ENCODE peak calls at places on chromosomes 1 and 21, in four cellular contexts. D is breast epithelium, G is psoas muscle, M is transverse colon. F is an unnamed sample. For H3K9me3, the result is how much of the 10 kb centered on the place peaks cover.

GRCh38 chr21:28523367-28523766 is 469.3 kb downstream of the LTN1 start:
- DNase-seq in D (no peak), G (no peak), M (no peak), F (no peak)

GRCh38 chr1:107365874-107366273 is 225.0 kb downstream of the NTNG1 start:
- DNase-seq in D (no peak), G (no peak), M (no peak), F (no peak)

GRCh38 chr1:40842201-40842600 is 20.0 kb downstream of the CITED4 start:
- DNase-seq in D (no peak), G (no peak), M (no peak), F (no peak)

GRCh38 chr1:51306950-51307349 is 23.4 kb downstream of the TTC39A start:
- DNase-seq in D (no peak), G (no peak), M (no peak), F (no peak)

GRCh38 chr21:39373634-39374033 is 24.7 kb upstream of the HMGN1 start:
- DNase-seq in D (no peak), G (no peak), M (no peak), F (peak)

GRCh38 chr1:211574705-211575104 is 4.3 kb downstream of the SLC30A1 start:
- DNase-seq in D (no peak), G (no peak), M (no peak), F (no peak)

GRCh38 chr1:26697441-26697977 is 1.7 kb downstream of the ARID1A start:
- DNase-seq in D (no peak), G (no peak), M (no peak), F (no peak)

GRCh38 chr1:68378296-68379084 is 71.3 kb downstream of the RPE65 start:
- DNase-seq in D (no peak), G (no peak), M (no peak), F (no peak)

GRCh38 chr1:25952851-25953401 is 44.9 kb downstream of the PAFAH2 start:
- DNase-seq in D (no peak), G (no peak), M (no peak), F (no peak)

GRCh38 chr1:94617139-94617805 is 75.7 kb upstream of the F3 start:
- DNase-seq in D (no peak), G (no peak), M (no peak), F (no peak)

GRCh38 chr1:228400692-228401454 is 5.8 kb downstream of the TRIM11 start:
- DNase-seq in D (no peak), G (no peak), M (no peak), F (peak)

GRCh38 chr1:219876798-219877209 is 51.6 kb downstream of the SLC30A10 start:
- DNase-seq in D (no peak), G (no peak), M (no peak), F (no peak)

GRCh38 chr21:45293726-45294401 is 6.2 kb upstream of the POFUT2 start:
- DNase-seq in D (peak), G (no peak), M (no peak), F (peak)

GRCh38 chr1:183185941-183186490 is at the start of gene LAMC2:
- DNase-seq in D (peak), G (no peak), M (peak), F (peak)

GRCh38 chr21:42107177-42107880 is 36.2 kb downstream of the UMODL1 start:
- DNase-seq in D (no peak), G (no peak), M (no peak), F (no peak)

GRCh38 chr1:96340688-96341087 is 380.9 kb upstream of the PTBP2 start:
- DNase-seq in D (no peak), G (no peak), M (no peak), F (no peak)

GRCh38 chr21:14480601-14481000 is 65.5 kb downstream of the SAMSN1 start:
- DNase-seq in D (no peak), G (no peak), M (peak), F (no peak)

GRCh38 chr1:241990040-241990439 is 8.9 kb downstream of the MAP1LC3C start:
- DNase-seq in D (peak), G (peak), M (peak), F (peak)

GRCh38 chr1:234706199-234706598 is 96.2 kb upstream of the IRF2BP2 start:
- DNase-seq in D (no peak), G (no peak), M (no peak), F (no peak)

GRCh38 chr1:187491082-187491720 is 662.5 kb downstream of the PLA2G4A start:
- DNase-seq in D (no peak), G (no peak), M (no peak), F (no peak)

GRCh38 chr1:59866459-59866858 is 51.7 kb downstream of the HOOK1 start:
- DNase-seq in D (no peak), G (no peak), M (no peak), F (no peak)

GRCh38 chr21:33684923-33685560 is 42.7 kb downstream of the ITSN1 start:
- DNase-seq in D (no peak), G (no peak), M (no peak), F (no peak)

GRCh38 chr1:72649211-72649888 is 367.0 kb upstream of the NEGR1 start:
- DNase-seq in D (no peak), G (no peak), M (no peak), F (no peak)

GRCh38 chr1:37240897-37241296 is 206.6 kb upstream of the GRIK3 start:
- DNase-seq in D (no peak), G (no peak), M (no peak), F (no peak)

GRCh38 chr1:51644533-51645197 is 27.8 kb downstream of the OSBPL9 start:
- DNase-seq in D (no peak), G (peak), M (peak), F (no peak)

GRCh38 chr1:48187969-48188563 is 34.5 kb upstream of the SLC5A9 start:
- DNase-seq in D (no peak), G (no peak), M (no peak), F (no peak)
- H3K9me3 ChIP-seq in D (under half), G (under half), M (under half), F (under half)

DNA sequence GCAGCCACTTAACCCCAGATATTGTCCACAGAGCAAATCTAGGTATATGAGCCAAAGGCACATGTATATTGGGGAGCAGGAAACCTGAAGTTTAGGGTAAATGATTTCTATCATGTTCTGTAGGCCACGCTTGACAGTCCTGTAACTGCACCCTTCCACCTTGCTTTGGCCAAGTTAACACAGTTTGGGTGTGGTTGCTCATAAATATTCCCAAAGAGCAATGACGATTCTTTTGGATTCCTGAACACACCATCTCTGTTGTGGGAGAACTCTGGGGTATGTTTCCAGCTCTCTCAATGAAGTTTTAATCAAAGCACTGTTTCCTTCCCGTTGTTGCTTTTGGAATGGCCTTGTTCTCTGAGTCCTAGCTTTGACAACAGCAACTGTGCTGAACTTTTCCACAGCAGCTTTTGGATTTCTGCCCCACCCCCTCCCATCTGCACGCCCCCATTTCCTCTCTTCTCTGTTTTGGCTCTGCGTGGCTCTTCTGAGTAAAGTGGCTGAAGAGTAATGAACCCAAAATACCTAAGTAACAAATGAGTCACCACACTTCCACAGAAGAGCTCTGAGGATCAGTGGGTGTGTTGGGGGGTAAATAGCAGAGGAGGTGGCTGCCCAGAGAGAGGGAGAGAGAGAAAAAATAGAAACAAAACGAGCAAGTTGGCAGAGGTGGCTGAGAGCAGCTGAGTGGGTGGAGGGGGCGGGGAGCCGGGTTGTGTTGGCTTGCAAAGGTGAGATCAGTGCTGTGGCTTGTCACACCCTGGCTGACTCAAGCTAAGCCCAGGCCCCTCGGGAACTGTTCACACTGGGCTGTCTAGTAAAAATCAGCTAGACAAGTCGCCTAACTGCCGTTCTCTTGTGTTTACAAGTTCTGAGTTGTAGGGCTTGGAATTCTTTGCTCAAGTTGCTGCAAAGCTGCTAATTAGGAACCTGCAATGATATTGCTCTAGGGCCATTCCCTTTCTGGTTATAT is 26.9 kb upstream of the RAP1A start:
- DNase-seq in D (peak), G (peak), M (peak), F (peak)
- H3K4me3 ChIP-seq in D (peak), G (peak), M (no peak), F (no peak)

DNA sequence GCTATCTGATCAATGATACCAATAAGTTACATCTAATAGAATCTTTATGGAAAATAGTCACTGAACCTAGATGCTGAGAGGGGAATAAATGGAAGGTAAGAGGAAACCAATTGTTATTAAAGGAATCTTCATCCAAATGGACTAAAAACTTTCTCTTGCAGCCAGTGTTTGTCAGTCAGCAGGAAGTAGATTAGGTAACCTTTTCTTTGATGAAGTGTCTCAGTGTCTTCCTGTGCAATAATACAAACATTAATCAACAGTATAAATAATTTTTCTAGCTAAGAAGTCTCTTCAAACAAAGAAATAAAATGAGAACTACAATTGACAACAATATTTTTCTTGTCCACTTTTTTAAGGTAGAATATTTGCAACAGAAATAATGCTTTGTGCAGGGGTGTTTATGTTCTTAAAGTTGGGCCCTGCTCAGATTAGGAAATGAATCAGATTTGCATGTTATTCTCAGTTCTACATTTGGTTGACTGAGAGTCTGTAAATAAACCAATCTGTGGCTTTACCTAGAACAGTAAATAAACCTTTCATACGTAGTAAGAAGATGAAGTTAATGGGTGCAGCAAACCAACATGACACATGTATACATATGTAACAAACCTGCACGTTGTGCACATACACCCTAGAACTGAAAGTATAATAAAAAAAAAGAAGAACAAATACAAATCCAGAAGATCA is 391.4 kb downstream of the MRPL39 start:
- DNase-seq in D (no peak), G (no peak), M (no peak), F (no peak)
- H3K9me3 ChIP-seq in D (under half), G (under half), M (under half), F (under half)

DNA sequence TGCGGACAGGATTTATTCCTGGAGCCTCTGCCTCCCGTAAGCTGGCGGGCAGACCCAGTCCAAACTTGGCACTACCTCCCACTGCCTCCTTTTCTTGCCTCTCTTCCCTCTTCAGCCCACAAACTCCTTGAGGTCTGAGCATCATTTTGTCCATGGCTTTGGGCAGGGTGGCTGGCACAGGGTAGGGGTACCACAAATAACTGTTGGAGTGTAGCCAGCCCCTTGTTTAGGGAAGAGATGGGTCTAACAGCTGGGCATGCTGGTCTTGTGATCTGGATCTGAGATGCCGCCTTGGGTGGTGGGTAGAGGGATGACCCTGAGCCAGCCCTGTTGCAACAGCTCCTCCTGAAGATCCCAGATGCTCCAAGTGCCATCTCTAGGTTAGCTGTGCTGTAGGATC is 71.4 kb upstream of the CLDN14 start:
- DNase-seq in D (no peak), G (no peak), M (no peak), F (no peak)
- H3K4me3 ChIP-seq in D (no peak), G (no peak), M (no peak), F (no peak)

GRCh38 chr1:116743535-116743934 is 10.7 kb upstream of the CD2 start:
- DNase-seq in D (no peak), G (no peak), M (no peak), F (no peak)

GRCh38 chr1:116751626-116752025 is 2.6 kb upstream of the CD2 start:
- DNase-seq in D (no peak), G (no peak), M (no peak), F (no peak)

GRCh38 chr1:116751149-116751548 is 3.1 kb upstream of the CD2 start:
- DNase-seq in D (no peak), G (no peak), M (no peak), F (no peak)

GRCh38 chr1:116748272-116748671 is 6.0 kb upstream of the CD2 start:
- DNase-seq in D (no peak), G (no peak), M (no peak), F (no peak)
- H3K9me3 ChIP-seq in D (under half), G (under half), M (under half), F (under half)

GRCh38 chr1:28744184-28744583 is 7.4 kb downstream of the YTHDF2 start:
- DNase-seq in D (no peak), G (no peak), M (no peak), F (no peak)
- H3K4me3 ChIP-seq in D (no peak), G (peak), M (no peak), F (no peak)

GRCh38 chr1:163959622-163960021 is 599.4 kb upstream of the PBX1 start:
- DNase-seq in D (no peak), G (no peak), M (no peak), F (no peak)
- H3K9me3 ChIP-seq in D (under half), G (under half), M (under half), F (under half)

DNA sequence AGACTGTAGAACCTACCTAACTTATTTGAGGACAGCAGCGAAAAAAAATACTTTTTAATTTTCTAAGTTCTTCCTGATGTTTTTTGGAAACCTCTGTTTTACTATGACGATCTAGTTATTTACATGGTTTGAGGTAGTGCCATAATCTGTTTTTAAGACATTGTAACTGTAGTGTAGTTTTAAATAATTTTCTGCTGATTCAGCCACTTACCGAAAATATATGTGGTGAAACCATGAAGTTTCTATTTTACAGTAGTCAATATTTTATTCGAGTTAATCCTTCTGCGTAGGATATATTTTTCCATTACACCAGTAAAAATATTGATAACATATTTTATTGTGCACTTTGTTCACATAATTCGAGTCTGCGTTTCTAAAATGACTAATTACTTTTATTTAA is 121.7 kb upstream of the RRP15 start:
- DNase-seq in D (no peak), G (no peak), M (no peak), F (no peak)
- H3K4me3 ChIP-seq in D (no peak), G (no peak), M (no peak), F (no peak)

DNA sequence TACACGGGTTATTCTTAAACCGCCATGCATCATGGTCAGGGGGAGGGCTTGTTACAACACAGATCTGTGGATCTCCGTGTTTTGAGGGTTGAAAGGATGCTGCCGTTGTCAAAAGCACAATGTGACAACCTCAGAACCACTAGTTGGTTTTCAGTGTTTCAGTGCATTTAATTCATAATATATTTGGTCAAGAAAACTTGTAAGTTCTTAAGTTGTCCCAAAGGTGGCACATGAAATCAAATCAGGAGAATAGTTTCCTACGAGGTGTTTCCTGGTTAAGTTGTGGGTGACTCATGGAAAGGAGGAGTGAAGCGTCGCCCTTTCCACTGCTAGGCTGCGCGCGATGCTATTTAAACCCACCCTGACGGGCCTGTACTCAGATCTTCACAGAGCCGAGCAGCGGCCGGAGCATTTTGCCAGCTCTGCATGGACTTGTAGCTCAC is 1531.5 kb upstream of the TPTE start:
- DNase-seq in D (no peak), G (no peak), M (no peak), F (no peak)
- H3K9me3 ChIP-seq in D (under half), G (under half), M (under half), F (half or more)

GRCh38 chr1:12617901-12618660 is at the start of gene DHRS3:
- DNase-seq in D (peak), G (peak), M (peak), F (peak)

GRCh38 chr1:12620142-12620865 is 2.3 kb upstream of the DHRS3 start:
- DNase-seq in D (peak), G (no peak), M (no peak), F (no peak)

GRCh38 chr1:12618661-12619395 is 818 bp upstream of the DHRS3 start:
- DNase-seq in D (peak), G (peak), M (peak), F (peak)

GRCh38 chr1:12620931-12621330 is 2.9 kb upstream of the DHRS3 start:
- DNase-seq in D (no peak), G (no peak), M (no peak), F (no peak)

DNA sequence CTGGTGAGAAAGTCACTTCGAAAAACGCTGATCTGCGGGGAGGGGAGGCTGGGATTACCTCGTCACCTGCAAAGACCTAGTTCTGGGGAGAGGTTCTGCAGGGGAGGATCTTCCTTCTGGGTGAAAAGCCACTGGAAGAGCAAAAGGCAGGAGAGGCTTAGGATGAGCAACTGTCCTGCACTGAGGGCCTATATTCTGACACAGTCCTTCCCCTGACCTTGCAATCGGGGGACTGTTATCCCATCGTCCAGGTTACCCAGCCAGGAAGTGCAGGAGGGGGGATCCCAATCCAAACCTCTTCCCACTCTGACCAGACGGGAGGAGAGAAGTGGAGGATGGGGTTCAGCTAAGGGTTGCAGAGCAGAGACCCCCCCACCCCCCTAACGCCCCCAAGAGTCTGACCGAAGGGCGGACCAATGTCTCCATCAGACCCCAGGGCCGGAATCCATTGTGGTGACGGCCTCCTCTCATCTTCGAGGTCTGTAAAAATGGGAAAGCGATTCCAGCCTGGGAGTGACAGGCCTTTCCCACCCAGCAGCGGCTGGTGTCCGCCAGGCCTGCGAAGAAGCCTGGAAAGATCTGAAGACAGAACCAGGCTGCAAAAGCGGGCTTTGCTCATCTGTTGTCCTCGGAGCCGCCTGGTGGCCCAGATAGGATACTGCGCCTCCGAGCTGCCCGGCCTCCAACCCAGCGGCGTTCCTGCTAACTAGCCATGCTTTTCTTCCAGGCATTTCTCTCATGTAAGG is 1.6 kb upstream of the DHRS3 start:
- DNase-seq in D (peak), G (peak), M (peak), F (peak)
- H3K4me3 ChIP-seq in D (peak), G (peak), M (peak), F (no peak)

F was measured in mucosa of descending colon.